ENCODE peak calls at places on chromosomes 6 and 20, in ten cellular contexts. K is chondrocyte, N is PC-3, F is GM12865, L is mesothelial cell of epicardium, O is left ventricle myocardium inferior, W is right lobe of liver, U is glutamatergic neuron, V is heart left ventricle, G is A549. Y is an unnamed sample.
A peak's percentile ranks its signal among the peaks of the same experiment; 100 is the strongest.

GRCh38 chr6:157227202-157228166 is 95.8 kb downstream of the TMEM242 start:
- DNase-seq in K (no peak), N (peak; percentile 44), F (no peak), L (no peak), O (no peak), W (no peak), U (no peak), V (no peak), G (no peak), Y (peak; percentile 47)

GRCh38 chr6:75220365-75220764 is 14.5 kb upstream of the COL12A1 start:
- DNase-seq in K (no peak), N (no peak), F (no peak), L (no peak), O (no peak), W (no peak), U (no peak), V (no peak), G (no peak), Y (no peak)

GRCh38 chr6:44558315-44559227 is 171.1 kb downstream of the CDC5L start:
- DNase-seq in K (no peak), N (no peak), F (no peak), L (no peak), O (no peak), W (no peak), U (no peak), V (no peak), G (no peak), Y (no peak)

GRCh38 chr20:11018668-11019170 is 344.9 kb upstream of the JAG1 start:
- DNase-seq in K (no peak), N (peak; percentile 6), F (no peak), L (no peak), O (no peak), W (no peak), U (no peak), V (no peak), G (no peak), Y (no peak)

GRCh38 chr20:37880726-37881591 is 22.0 kb upstream of the VSTM2L start:
- DNase-seq in K (no peak), N (peak; percentile 66), F (no peak), L (no peak), O (peak; percentile 87), W (peak; percentile 60), U (peak; percentile 95), V (peak; percentile 84), G (no peak), Y (no peak)

GRCh38 chr6:52420668-52421358 is 671 bp downstream of the EFHC1 start:
- DNase-seq in K (no peak), N (peak; percentile 66), F (no peak), L (no peak), O (no peak), W (no peak), U (peak; percentile 35), V (no peak), G (peak; percentile 67), Y (no peak)

GRCh38 chr6:105317607-105318533 is 85.0 kb downstream of the PREP start:
- DNase-seq in K (no peak), N (peak; percentile 61), F (peak; percentile 17), L (no peak), O (no peak), W (no peak), U (no peak), V (no peak), G (no peak), Y (no peak)

GRCh38 chr6:9204171-9204570 is 768.8 kb upstream of the SLC35B3 start:
- DNase-seq in K (no peak), N (peak; percentile 93), F (no peak), L (no peak), O (no peak), W (no peak), U (no peak), V (no peak), G (peak; percentile 13), Y (no peak)

GRCh38 chr6:10559492-10560150 is 38.5 kb downstream of the GCNT2 start:
- DNase-seq in K (no peak), N (no peak), F (no peak), L (no peak), O (no peak), W (no peak), U (no peak), V (no peak), G (no peak), Y (no peak)

DNA sequence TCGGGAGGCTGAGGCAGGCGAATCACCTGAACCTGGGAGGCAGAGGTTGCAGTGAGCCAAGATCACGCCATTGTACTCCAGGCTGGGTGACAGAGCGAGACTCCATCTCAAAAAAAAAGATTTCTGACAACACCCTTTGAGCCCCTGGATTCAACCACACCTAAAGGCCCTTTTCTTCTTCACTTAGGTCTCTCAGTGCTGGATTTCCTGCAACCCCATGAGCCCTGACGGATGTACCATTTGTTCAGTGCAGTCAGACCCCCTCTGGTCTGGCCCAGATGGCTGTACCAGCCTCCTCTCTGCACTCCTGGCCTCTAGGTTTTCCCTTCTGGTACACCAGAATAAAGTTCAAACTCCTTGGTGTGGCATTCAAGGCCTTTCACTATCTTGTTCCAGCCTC is 9.1 kb upstream of the NOL4L start:
- DNase-seq in K (no peak), N (no peak), F (no peak), L (no peak), O (no peak), W (no peak), U (no peak), V (no peak), G (no peak), Y (no peak)
- TF ChIP-seq CTCF in K (no peak), N (no peak), F (no peak), L (no peak), O (no peak), W (no peak), U (no peak), V (no peak), G (no peak), Y (no peak)

GRCh38 chr6:107187630-107188029 is 72.3 kb upstream of the BEND3 start:
- DNase-seq in K (no peak), N (no peak), F (no peak), L (no peak), O (no peak), W (no peak), U (no peak), V (no peak), G (no peak), Y (no peak)

GRCh38 chr6:107180114-107180513 is 64.8 kb upstream of the BEND3 start:
- DNase-seq in K (no peak), N (no peak), F (no peak), L (no peak), O (no peak), W (no peak), U (no peak), V (no peak), G (no peak), Y (no peak)

GRCh38 chr6:107185570-107185969 is 70.3 kb upstream of the BEND3 start:
- DNase-seq in K (no peak), N (peak; percentile 8), F (no peak), L (no peak), O (no peak), W (no peak), U (peak; percentile 17), V (no peak), G (peak; percentile 21), Y (no peak)

GRCh38 chr6:107186047-107186446 is 70.7 kb upstream of the BEND3 start:
- DNase-seq in K (no peak), N (no peak), F (no peak), L (no peak), O (no peak), W (no peak), U (no peak), V (no peak), G (no peak), Y (no peak)
- TF ChIP-seq CTCF in K (no peak), N (no peak), F (no peak), L (no peak), O (no peak), W (no peak), U (no peak), V (no peak), G (no peak), Y (no peak)

GRCh38 chr6:100404051-100404450 is 60.7 kb downstream of the SIM1 start:
- DNase-seq in K (no peak), N (no peak), F (no peak), L (no peak), O (no peak), W (no peak), U (no peak), V (no peak), G (no peak), Y (no peak)
- TF ChIP-seq CTCF in K (no peak), N (no peak), F (no peak), L (no peak), O (no peak), W (no peak), U (no peak), V (no peak), G (no peak), Y (no peak)

GRCh38 chr6:7996538-7997225 is 67.5 kb downstream of the BLOC1S5 start:
- DNase-seq in K (no peak), N (no peak), F (no peak), L (no peak), O (no peak), W (no peak), U (no peak), V (no peak), G (no peak), Y (no peak)

GRCh38 chr6:7993952-7994351 is 70.2 kb downstream of the BLOC1S5 start:
- DNase-seq in K (no peak), N (peak; percentile 27), F (peak; percentile 21), L (no peak), O (no peak), W (no peak), U (no peak), V (no peak), G (no peak), Y (no peak)

GRCh38 chr6:7991536-7991935 is 72.7 kb downstream of the BLOC1S5 start:
- DNase-seq in K (no peak), N (no peak), F (peak; percentile 19), L (no peak), O (no peak), W (no peak), U (no peak), V (no peak), G (no peak), Y (no peak)

GRCh38 chr6:7993399-7993798 is 70.8 kb downstream of the BLOC1S5 start:
- DNase-seq in K (no peak), N (no peak), F (no peak), L (no peak), O (no peak), W (no peak), U (no peak), V (no peak), G (no peak), Y (no peak)

DNA sequence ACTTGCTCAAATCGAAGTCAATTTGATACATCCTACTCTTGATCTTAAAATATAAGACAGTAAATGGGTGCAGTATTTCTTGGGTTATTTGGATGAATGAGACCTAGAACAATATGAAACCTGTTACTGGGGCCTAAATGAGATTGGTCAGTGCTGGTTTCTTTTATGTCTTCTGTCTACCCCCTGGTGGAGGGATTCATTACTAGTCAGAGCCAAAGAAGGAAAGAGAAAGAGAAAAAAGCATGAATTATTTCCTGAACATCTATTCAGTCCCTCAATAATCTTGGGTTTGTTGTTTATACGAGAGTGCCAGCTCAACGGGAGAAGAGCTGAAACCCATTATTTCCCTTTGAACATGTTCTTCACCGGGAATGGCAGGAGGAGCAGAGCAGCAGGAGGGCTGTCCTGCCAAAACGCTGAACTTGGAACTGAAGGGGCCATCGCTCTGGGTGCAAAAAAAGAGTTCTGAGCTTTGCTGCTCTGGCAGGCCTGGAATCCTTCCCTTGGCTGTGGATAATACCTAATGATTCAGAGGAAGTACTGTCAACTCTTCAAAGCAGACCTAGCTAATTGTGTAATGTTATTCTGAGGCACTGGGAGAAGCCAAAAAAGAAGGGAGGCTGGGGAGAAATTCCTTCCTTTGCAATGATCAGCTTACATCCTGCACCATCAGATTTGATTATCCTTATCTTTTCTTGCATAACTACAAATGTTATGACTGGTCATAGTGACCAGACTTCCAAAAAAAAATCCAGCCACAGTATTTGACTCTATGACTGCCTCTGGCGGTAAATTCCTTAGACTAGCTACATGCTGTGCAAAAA is 72.0 kb downstream of the BLOC1S5 start:
- DNase-seq in K (no peak), N (peak; percentile 60), F (peak; percentile 79), L (no peak), O (peak; percentile 22), W (no peak), U (no peak), V (peak; percentile 23), G (peak; percentile 44), Y (no peak)
- TF ChIP-seq CTCF in K (peak; percentile 77), N (peak; percentile 88), F (peak; percentile 47), L (peak; percentile 21), O (peak; percentile 64), W (peak; percentile 42), U (peak; percentile 61), V (peak; percentile 58), G (peak; percentile 63), Y (peak; percentile 70)

Y was measured in type B pancreatic cell.